ENCODE peak calls at places on chromosomes 7 and 10, in eight cellular contexts. F, Z, U, D, X, N, W and T are unnamed samples.
A peak's percentile ranks its signal among the peaks of the same experiment; 100 is the strongest.

GRCh38 chr10:34655286-34656170 is 159.6 kb downstream of the PARD3 start:
- DNase-seq in D (peak; percentile 50), U (peak; percentile 40), X (no peak), N (peak; percentile 17), W (peak; percentile 86), Z (peak; percentile 23), F (peak; percentile 34), T (no peak)

GRCh38 chr10:43194266-43194665 is 56.0 kb downstream of the CSGALNACT2 start:
- DNase-seq in F (no peak), W (no peak), N (no peak), U (no peak), X (no peak), D (no peak), Z (no peak), T (no peak)

GRCh38 chr7:132783824-132784223 is 207.6 kb upstream of the PLXNA4 start:
- DNase-seq in D (no peak), Z (no peak), U (peak; percentile 79), X (no peak), F (no peak), W (peak; percentile 79), N (no peak), T (no peak)

GRCh38 chr7:130189281-130189782 is 15.9 kb downstream of the TMEM209 start:
- DNase-seq in F (no peak), U (no peak), Z (no peak), N (no peak), X (no peak), D (no peak), W (peak; percentile 48), T (no peak)

GRCh38 chr10:104777086-104777799 is 136.2 kb downstream of the SORCS3 start:
- DNase-seq in X (no peak), U (no peak), D (no peak), N (peak; percentile 24), W (no peak), Z (no peak), F (no peak), T (no peak)

GRCh38 chr7:32299133-32299702 is 191.0 kb downstream of the LSM5 start:
- DNase-seq in F (no peak), N (peak; percentile 86), X (no peak), Z (peak; percentile 38), D (no peak), U (no peak), W (no peak), T (no peak)

GRCh38 chr10:96765406-96766240 is 45.3 kb upstream of the PIK3AP1 start:
- DNase-seq in N (peak; percentile 76), F (peak; percentile 44), W (peak; percentile 58), X (peak; percentile 72), Z (peak; percentile 59), D (peak; percentile 68), U (peak; percentile 68), T (peak; percentile 26)

GRCh38 chr7:107692501-107692900 is 31.9 kb downstream of the SLC26A4 start:
- DNase-seq in U (no peak), D (no peak), X (no peak), W (peak; percentile 66), N (no peak), F (no peak), Z (no peak), T (no peak)

GRCh38 chr7:134510646-134511045 is 16.7 kb upstream of the AKR1B10 start:
- DNase-seq in F (no peak), X (no peak), D (no peak), U (no peak), N (no peak), W (no peak), Z (no peak), T (no peak)

GRCh38 chr10:97713828-97714400 is 384 bp downstream of the MARVELD1 start:
- DNase-seq in N (peak; percentile 83), Z (peak; percentile 78), F (peak; percentile 74), X (peak; percentile 54), D (peak; percentile 63), W (peak; percentile 67), U (peak; percentile 67), T (peak; percentile 55)

GRCh38 chr10:52198540-52198939 is 115.5 kb upstream of the DKK1 start:
- DNase-seq in D (no peak), Z (no peak), X (no peak), U (no peak), N (no peak), W (peak; percentile 46), F (no peak), T (no peak)

GRCh38 chr7:67343566-67343965 is 346.9 kb downstream of the TYW1 start:
- DNase-seq in F (no peak), U (no peak), N (no peak), W (peak; percentile 6), D (no peak), Z (no peak), X (no peak), T (no peak)

GRCh38 chr7:836429-836828 is 4.2 kb downstream of the SUN1 start:
- DNase-seq in U (no peak), Z (peak; percentile 36), F (no peak), N (peak; percentile 57), W (peak; percentile 62), D (no peak), X (no peak), T (no peak)

GRCh38 chr7:12964836-12965235 is 277.4 kb downstream of the ARL4A start:
- DNase-seq in U (peak; percentile 25), F (no peak), D (no peak), Z (no peak), W (no peak), N (no peak), X (no peak), T (no peak)

GRCh38 chr10:26804418-26805393 is 56.1 kb downstream of the ABI1 start:
- DNase-seq in U (no peak), D (no peak), N (no peak), Z (no peak), F (no peak), X (no peak), W (no peak), T (no peak)

GRCh38 chr10:64071218-64071617 is 550.0 kb downstream of the REEP3 start:
- DNase-seq in W (no peak), D (no peak), Z (no peak), F (no peak), X (no peak), U (no peak), N (no peak), T (no peak)

GRCh38 chr7:29865526-29865925 is 59.2 kb downstream of the WIPF3 start:
- DNase-seq in F (peak; percentile 59), N (no peak), Z (no peak), D (no peak), W (peak; percentile 90), U (peak; percentile 46), X (no peak), T (no peak)

GRCh38 chr10:93319096-93319495 is 163.0 kb downstream of the MYOF start:
- DNase-seq in X (no peak), N (no peak), D (no peak), U (no peak), W (no peak), Z (no peak), F (no peak), T (no peak)

GRCh38 chr10:24414597-24414996 is 205.7 kb downstream of the KIAA1217 start:
- DNase-seq in U (no peak), F (no peak), X (no peak), Z (no peak), D (no peak), N (no peak), W (no peak), T (no peak)

GRCh38 chr10:73892314-73893080 is 18.1 kb upstream of the CAMK2G start:
- DNase-seq in D (no peak), U (no peak), X (no peak), F (no peak), Z (no peak), W (peak; percentile 64), N (no peak), T (no peak)

GRCh38 chr10:5566606-5567005 is 41.8 kb downstream of the CALML3 start:
- DNase-seq in W (no peak), F (no peak), U (peak; percentile 82), X (no peak), D (no peak), N (no peak), Z (no peak), T (no peak)

GRCh38 chr10:132429281-132430230 is 32.6 kb downstream of the PWWP2B start:
- DNase-seq in Z (no peak), N (no peak), X (no peak), W (no peak), D (no peak), F (no peak), U (no peak), T (peak; percentile 41)

GRCh38 chr7:29878081-29878688 is 71.9 kb downstream of the WIPF3 start:
- DNase-seq in W (peak; percentile 55), X (peak; percentile 18), U (peak; percentile 58), Z (no peak), N (peak; percentile 20), F (no peak), D (peak; percentile 38), T (no peak)

GRCh38 chr10:110664483-110665420 is 20.6 kb downstream of the RBM20 start:
- DNase-seq in W (peak; percentile 86), Z (no peak), U (peak; percentile 82), F (no peak), D (peak; percentile 70), N (no peak), X (no peak), T (no peak)

GRCh38 chr10:3258291-3258848 is 85.8 kb upstream of the PITRM1 start:
- DNase-seq in F (no peak), U (no peak), D (no peak), X (no peak), W (no peak), N (no peak), Z (no peak), T (no peak)

GRCh38 chr10:116708386-116708785 is 34.0 kb downstream of the HSPA12A start:
- DNase-seq in X (no peak), Z (no peak), U (no peak), N (peak; percentile 73), W (peak; percentile 80), F (no peak), D (no peak), T (no peak)

GRCh38 chr7:84821671-84822534 is 365.0 kb downstream of the SEMA3D start:
- DNase-seq in D (no peak), W (no peak), X (no peak), Z (no peak), U (no peak), N (no peak), F (no peak), T (no peak)

GRCh38 chr10:77180104-77180503 is 457.5 kb downstream of the KCNMA1 start:
- DNase-seq in U (no peak), F (no peak), X (no peak), Z (no peak), N (no peak), W (no peak), D (no peak), T (no peak)

GRCh38 chr7:82244947-82245346 is 198.6 kb downstream of the CACNA2D1 start:
- DNase-seq in F (no peak), U (no peak), N (no peak), X (no peak), Z (no peak), D (no peak), W (no peak), T (no peak)

GRCh38 chr7:64494912-64495461 is 67.9 kb downstream of the ZNF680 start:
- DNase-seq in Z (no peak), X (no peak), D (no peak), U (no peak), N (no peak), W (no peak), F (no peak), T (no peak)

GRCh38 chr10:122176232-122176865 is 94.7 kb upstream of the BTBD16 start:
- DNase-seq in D (no peak), U (no peak), X (no peak), Z (no peak), N (no peak), W (peak; percentile 20), F (no peak), T (no peak)

GRCh38 chr10:88059176-88059575 is 195.8 kb downstream of the PTEN start:
- DNase-seq in F (no peak), W (no peak), X (no peak), D (no peak), N (no peak), U (no peak), Z (no peak), T (no peak)

GRCh38 chr10:47361293-47361692 is 13.1 kb downstream of the RBP3 start:
- DNase-seq in D (no peak), U (peak; percentile 32), N (peak; percentile 76), W (peak; percentile 29), F (no peak), X (no peak), Z (peak; percentile 80), T (no peak)

GRCh38 chr7:139610595-139610994 is 87.1 kb downstream of the CLEC2L start:
- DNase-seq in F (no peak), X (no peak), W (no peak), U (no peak), N (no peak), Z (no peak), D (no peak), T (no peak)